ENCODE peak calls at places on chromosomes 5 and 9, in eight cellular contexts. J, G, Q, H, U, T, X and M are unnamed samples.

GRCh38 chr5:122310886-122311285 is 1.2 kb upstream of the SNCAIP start:
- DNase-seq in J (no peak), G (no peak), Q (no peak), H (no peak), U (no peak), T (no peak), X (no peak), M (no peak)

GRCh38 chr5:36373527-36374086 is 71.9 kb upstream of the RANBP3L start:
- DNase-seq in J (peak; percentile 79), G (peak; percentile 62), Q (no peak), H (peak; percentile 42), U (no peak), T (peak; percentile 38), X (no peak), M (peak; percentile 73)

GRCh38 chr9:129317179-129318011 is 139.3 kb upstream of the IER5L start:
- DNase-seq in J (no peak), G (peak; percentile 69), Q (no peak), H (peak; percentile 62), U (peak; percentile 36), T (peak; percentile 45), X (no peak), M (peak; percentile 57)

GRCh38 chr5:176658007-176658599 is 10.8 kb downstream of the TSPAN17 start:
- DNase-seq in J (peak; percentile 78), G (peak; percentile 59), Q (peak; percentile 82), H (peak; percentile 77), U (peak; percentile 80), T (peak; percentile 62), X (peak; percentile 65), M (peak; percentile 73)

GRCh38 chr9:81829201-81829882 is 98.9 kb upstream of the SPATA31D4 start:
- DNase-seq in J (no peak), G (no peak), Q (no peak), H (no peak), U (no peak), T (peak; percentile 37), X (no peak), M (no peak)

GRCh38 chr9:123044556-123044955 is 11.1 kb downstream of the GPR21 start:
- DNase-seq in J (no peak), G (no peak), Q (no peak), H (peak; percentile 4), U (no peak), T (peak; percentile 79), X (no peak), M (peak; percentile 45)

GRCh38 chr5:88660326-88660946 is 222.5 kb downstream of the MEF2C start:
- DNase-seq in J (no peak), G (no peak), Q (peak; percentile 67), H (no peak), U (peak; percentile 68), T (peak; percentile 13), X (no peak), M (peak; percentile 31)

GRCh38 chr5:112584781-112585180 is 152.9 kb upstream of the APC start:
- DNase-seq in J (no peak), G (no peak), Q (no peak), H (no peak), U (no peak), T (no peak), X (no peak), M (no peak)

GRCh38 chr5:142439208-142439607 is 114.4 kb upstream of the SPRY4 start:
- DNase-seq in J (no peak), G (no peak), Q (no peak), H (no peak), U (no peak), T (no peak), X (no peak), M (no peak)

GRCh38 chr5:110917161-110917875 is 154.2 kb upstream of the TSLP start:
- DNase-seq in J (peak; percentile 30), G (no peak), Q (no peak), H (no peak), U (no peak), T (peak; percentile 52), X (no peak), M (no peak)

GRCh38 chr5:81808106-81808505 is 57.2 kb upstream of the SSBP2 start:
- DNase-seq in J (no peak), G (no peak), Q (no peak), H (no peak), U (no peak), T (no peak), X (no peak), M (no peak)

GRCh38 chr9:109813829-109814228 is 33.8 kb downstream of the PALM2AKAP2 start:
- DNase-seq in J (no peak), G (peak; percentile 27), Q (no peak), H (no peak), U (no peak), T (no peak), X (no peak), M (no peak)

GRCh38 chr9:109817846-109818472 is 38.0 kb downstream of the PALM2AKAP2 start:
- DNase-seq in J (peak; percentile 77), G (peak; percentile 83), Q (no peak), H (peak; percentile 85), U (peak; percentile 94), T (peak; percentile 99), X (peak; percentile 45), M (peak; percentile 90)

GRCh38 chr9:109817146-109817845 is 37.3 kb downstream of the PALM2AKAP2 start:
- DNase-seq in J (no peak), G (no peak), Q (no peak), H (no peak), U (no peak), T (peak; percentile 83), X (no peak), M (peak; percentile 64)

GRCh38 chr9:109815366-109815947 is 35.5 kb downstream of the PALM2AKAP2 start:
- DNase-seq in J (no peak), G (peak; percentile 28), Q (no peak), H (no peak), U (no peak), T (peak; percentile 67), X (no peak), M (no peak)

GRCh38 chr9:109816490-109816889 is 36.5 kb downstream of the PALM2AKAP2 start:
- DNase-seq in J (no peak), G (peak; percentile 86), Q (no peak), H (peak; percentile 71), U (no peak), T (peak; percentile 100), X (no peak), M (peak; percentile 95)
- H3K27ac ChIP-seq in J (peak overlapping the region; percentile 25), G (no peak overlapping the region), Q (no peak overlapping the region), H (no peak overlapping the region), U (no peak overlapping the region), T (peak overlapping the region; percentile 31), X (no peak overlapping the region), M (peak overlapping the region; percentile 58)

GRCh38 chr9:110103257-110103656 is 104.7 kb downstream of the C9orf152 start:
- DNase-seq in J (no peak), G (no peak), Q (no peak), H (no peak), U (no peak), T (no peak), X (no peak), M (no peak)

GRCh38 chr9:110095776-110096175 is 112.2 kb downstream of the C9orf152 start:
- DNase-seq in J (no peak), G (no peak), Q (no peak), H (no peak), U (no peak), T (peak; percentile 70), X (no peak), M (peak; percentile 76)

GRCh38 chr9:110095238-110095637 is 112.7 kb downstream of the C9orf152 start:
- DNase-seq in J (no peak), G (no peak), Q (no peak), H (no peak), U (no peak), T (peak; percentile 71), X (no peak), M (no peak)

GRCh38 chr9:110101531-110102161 is 106.3 kb downstream of the C9orf152 start:
- DNase-seq in J (peak; percentile 56), G (no peak), Q (no peak), H (no peak), U (no peak), T (peak; percentile 83), X (no peak), M (no peak)

GRCh38 chr9:110099236-110099741 is 108.7 kb downstream of the C9orf152 start:
- DNase-seq in J (no peak), G (no peak), Q (no peak), H (no peak), U (no peak), T (peak; percentile 84), X (no peak), M (peak; percentile 75)
- TF ChIP-seq CTCF in J (no peak), G (no peak), Q (no peak), H (no peak), U (no peak), T (no peak), X (no peak), M (no peak)

GRCh38 chr5:78628260-78629024 is 20.1 kb downstream of the LHFPL2 start:
- DNase-seq in J (no peak), G (no peak), Q (no peak), H (no peak), U (peak; percentile 18), T (no peak), X (no peak), M (no peak)
- H3K27ac ChIP-seq in J (no peak overlapping the region), G (no peak overlapping the region), Q (no peak overlapping the region), H (no peak overlapping the region), U (no peak overlapping the region), T (no peak overlapping the region), X (no peak overlapping the region), M (no peak overlapping the region)

GRCh38 chr9:86246752-86247161 is 12.7 kb downstream of the C9orf153 start:
- DNase-seq in J (peak; percentile 76), G (peak; percentile 61), Q (no peak), H (peak; percentile 14), U (peak; percentile 26), T (no peak), X (peak; percentile 56), M (no peak)
- TF ChIP-seq CTCF in J (peak; percentile 21), G (peak; percentile 79), Q (no peak), H (no peak), U (peak; percentile 19), T (no peak), X (peak; percentile 58), M (no peak)

DNA sequence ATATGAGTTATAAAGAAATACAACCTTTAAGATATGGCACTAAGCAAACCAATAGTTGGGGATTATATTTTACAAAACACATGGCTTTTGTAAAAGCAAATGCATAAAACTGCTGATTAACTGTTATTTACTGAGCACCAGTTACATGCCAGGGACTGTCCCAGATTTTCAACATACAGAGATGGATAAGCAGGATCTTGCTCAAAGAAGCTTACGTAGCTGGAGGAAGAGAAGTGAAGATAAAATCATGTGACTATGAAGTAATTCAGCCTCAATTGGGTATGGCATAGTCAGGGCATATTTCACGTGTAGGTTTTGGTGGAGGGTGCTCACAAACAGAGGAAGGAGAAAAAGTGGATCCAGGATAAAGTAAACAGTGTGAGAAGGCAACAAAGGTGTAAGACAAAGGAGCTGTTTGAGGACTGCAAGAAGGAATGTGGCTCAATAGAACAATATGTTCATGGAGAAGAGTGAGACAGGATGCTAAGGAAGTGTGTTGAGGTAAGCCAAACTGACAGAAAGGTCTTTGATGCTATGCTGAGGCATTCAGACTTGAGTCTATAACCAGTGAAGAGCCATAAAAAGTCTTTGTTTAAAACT is 143.1 kb upstream of the ADAMTSL1 start:
- DNase-seq in J (no peak), G (no peak), Q (no peak), H (no peak), U (peak; percentile 19), T (no peak), X (no peak), M (no peak)
- H3K27ac ChIP-seq in J (no peak overlapping the region), G (no peak overlapping the region), Q (no peak overlapping the region), H (no peak overlapping the region), U (no peak overlapping the region), T (no peak overlapping the region), X (no peak overlapping the region), M (no peak overlapping the region)